ENCODE peak calls at places on chromosomes 6 and 20, in five cellular contexts. X is astrocyte, M is left lung, R is HepG2, E is upper lobe of right lung. U is an unnamed sample.

GRCh38 chr6:84652356-84653026 is 111.9 kb downstream of the TBX18 start:
- DNase-seq in M (no peak), E (no peak), R (no peak), X (peak), U (no peak)

GRCh38 chr6:72411872-72412708 is 209.8 kb upstream of the KCNQ5 start:
- DNase-seq in E (peak), M (peak), X (peak), R (peak), U (peak)

GRCh38 chr6:3297909-3298308 is 39.2 kb downstream of the PSMG4 start:
- DNase-seq in M (no peak), X (no peak), E (peak), R (no peak), U (no peak)

GRCh38 chr6:98687776-98688175 is 146.6 kb upstream of the POU3F2 start:
- DNase-seq in X (no peak), E (no peak), M (no peak), R (no peak), U (no peak)

GRCh38 chr6:1636971-1637871 is 27.5 kb downstream of the FOXC1 start:
- DNase-seq in R (no peak), X (peak), E (no peak), M (peak), U (no peak)

GRCh38 chr6:45187841-45188240 is 140.3 kb upstream of the RUNX2 start:
- DNase-seq in R (peak), E (no peak), X (peak), M (no peak), U (no peak)

GRCh38 chr6:150046943-150047342 is 21.6 kb upstream of the RAET1L start:
- DNase-seq in M (no peak), E (no peak), X (no peak), R (no peak), U (no peak)

GRCh38 chr20:9081423-9081966 is 12.6 kb downstream of the PLCB4 start:
- DNase-seq in R (no peak), X (no peak), E (no peak), M (no peak), U (no peak)

GRCh38 chr6:40474937-40475336 is 112.2 kb downstream of the LRFN2 start:
- DNase-seq in X (no peak), M (no peak), R (no peak), E (no peak), U (no peak)
- TF ChIP-seq CTCF in X (no peak), M (no peak), R (peak), E (no peak), U (no peak)

GRCh38 chr6:157596461-157596860 is 215.5 kb downstream of the ZDHHC14 start:
- DNase-seq in E (no peak), M (no peak), X (no peak), R (no peak), U (no peak)
- TF ChIP-seq CTCF in E (no peak), M (no peak), X (no peak), R (no peak), U (no peak)

GRCh38 chr6:104130343-104130742 is 729.4 kb downstream of the HACE1 start:
- DNase-seq in X (no peak), R (no peak), M (no peak), E (no peak), U (no peak)
- TF ChIP-seq CTCF in X (no peak), R (no peak), M (no peak), E (no peak), U (no peak)

GRCh38 chr6:137975058-137975940 is 108.2 kb downstream of the TNFAIP3 start:
- DNase-seq in E (no peak), X (no peak), R (peak), M (no peak), U (no peak)
- TF ChIP-seq CTCF in E (peak), X (peak), R (peak), M (peak), U (peak)

GRCh38 chr20:51378171-51378928 is 164.2 kb downstream of the NFATC2 start:
- DNase-seq in E (peak), R (no peak), X (no peak), M (no peak), U (no peak)
- TF ChIP-seq CTCF in E (no peak), R (peak), X (no peak), M (no peak), U (no peak)